ENCODE peak calls at places on chromosomes 1 and 21, in five cellular contexts. A is lower leg skin, R is AG09309, V is GM23248, M is thoracic aorta. W is an unnamed sample.

GRCh38 chr1:54623216-54624007 is at the start of gene FAM151A:
- DNase-seq in A (no peak), R (no peak), V (no peak), M (no peak), W (no peak)

GRCh38 chr1:9892563-9893528 is 17.2 kb downstream of the CTNNBIP1 start:
- DNase-seq in A (peak), R (no peak), V (peak), M (no peak), W (peak)

GRCh38 chr1:17287377-17287776 is 20.6 kb upstream of the PADI4 start:
- DNase-seq in A (no peak), R (peak), V (peak), M (no peak), W (no peak)

GRCh38 chr1:226640737-226641136 is 92.2 kb downstream of the STUM start:
- DNase-seq in A (no peak), R (no peak), V (no peak), M (no peak), W (no peak)

GRCh38 chr1:184755226-184756065 is 788 bp upstream of the EDEM3 start:
- DNase-seq in A (no peak), R (no peak), V (peak), M (no peak), W (peak)

GRCh38 chr21:40717008-40717407 is 129.9 kb downstream of the DSCAM start:
- DNase-seq in A (no peak), R (no peak), V (no peak), M (no peak), W (no peak)

GRCh38 chr1:163807331-163807730 is 485.6 kb downstream of the NUF2 start:
- DNase-seq in A (no peak), R (no peak), V (no peak), M (no peak), W (no peak)

GRCh38 chr1:7960165-7960564 is 1.3 kb upstream of the PARK7 start:
- DNase-seq in A (no peak), R (no peak), V (no peak), M (no peak), W (no peak)

GRCh38 chr1:209490013-209490412 is 93.5 kb upstream of the CAMK1G start:
- DNase-seq in A (no peak), R (peak), V (peak), M (no peak), W (no peak)

GRCh38 chr1:204713541-204713940 is 28.0 kb upstream of the LRRN2 start:
- DNase-seq in A (no peak), R (no peak), V (no peak), M (no peak), W (no peak)

GRCh38 chr1:8027748-8028631 is 1.9 kb upstream of the ERRFI1 start:
- DNase-seq in A (no peak), R (peak), V (peak), M (no peak), W (peak)

GRCh38 chr1:113941245-113941559 is 12.1 kb downstream of the HIPK1 start:
- DNase-seq in A (no peak), R (no peak), V (no peak), M (no peak), W (no peak)
- H3K4me3 ChIP-seq in A (no peak), R (no peak), V (no peak), M (no peak), W (no peak)

GRCh38 chr1:11740258-11741192 is 4.6 kb downstream of the AGTRAP start:
- DNase-seq in A (no peak), R (no peak), V (no peak), M (no peak), W (no peak)
- H3K4me3 ChIP-seq in A (no peak), R (no peak), V (no peak), M (no peak), W (no peak)

DNA sequence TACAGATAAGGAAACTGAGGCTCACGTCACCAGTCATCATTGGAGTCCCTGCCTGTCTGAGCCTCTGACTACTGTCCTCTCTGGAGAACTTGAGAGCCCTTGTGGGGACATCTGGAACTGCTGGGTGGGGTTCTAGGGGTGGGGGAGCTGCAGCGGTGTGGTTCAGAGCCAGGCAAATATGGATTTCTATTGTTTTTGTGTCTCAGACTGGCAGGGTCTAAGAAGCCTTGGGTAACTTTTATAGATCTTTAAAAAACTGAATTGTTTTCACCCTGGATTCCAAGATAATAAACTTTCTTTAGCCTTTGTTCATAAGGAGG is 46.9 kb downstream of the IER5 start:
- DNase-seq in A (no peak), R (no peak), V (peak), M (no peak), W (peak)
- H3K4me3 ChIP-seq in A (no peak), R (no peak), V (peak), M (peak), W (peak)

DNA sequence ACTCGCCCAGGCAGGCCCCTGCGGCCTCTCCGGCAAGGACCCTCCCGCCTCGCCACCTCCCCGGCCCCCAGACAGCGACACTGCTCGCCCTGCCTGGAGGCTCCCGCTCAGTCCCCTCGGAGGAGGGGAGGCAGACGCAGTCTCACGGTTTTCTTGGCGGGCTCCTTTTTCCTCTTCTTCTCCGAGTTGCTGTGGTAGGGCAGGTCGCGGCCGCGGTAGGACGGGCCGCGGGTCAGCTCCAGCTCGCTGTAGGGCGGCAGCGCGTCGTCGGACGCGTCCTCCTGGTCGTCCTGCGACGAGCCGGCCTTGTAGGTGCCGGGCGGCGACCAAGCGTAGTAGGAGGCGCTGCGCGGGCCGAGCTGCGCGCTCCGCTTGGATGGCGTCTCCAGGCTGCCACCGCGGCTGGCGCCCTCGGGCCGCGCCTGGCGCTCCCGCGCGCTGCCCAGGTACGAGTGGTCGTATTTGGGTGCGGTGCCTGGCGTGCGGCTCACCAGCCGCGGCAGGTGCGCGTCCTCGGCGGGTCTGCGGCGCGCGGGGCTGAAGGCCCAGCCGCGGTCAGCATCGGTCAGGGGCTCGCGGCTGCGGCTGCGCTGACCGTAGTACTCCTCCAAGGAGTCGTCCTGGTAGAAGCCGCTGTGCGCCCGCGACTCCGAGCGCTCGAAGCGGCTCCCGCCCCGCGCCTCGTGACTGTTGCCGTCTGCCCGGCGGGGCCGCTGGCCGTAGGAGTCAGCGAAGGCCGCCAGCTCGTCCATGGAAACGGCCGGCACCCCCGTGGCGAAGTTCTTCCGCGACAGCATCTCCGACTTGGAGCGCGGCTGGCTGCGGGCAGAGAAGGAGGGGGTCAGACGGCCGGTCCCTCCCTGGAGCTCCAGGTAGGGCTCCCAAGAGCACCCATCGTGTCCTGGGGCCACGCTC is 44.8 kb upstream of the TADA1 start:
- DNase-seq in A (no peak), R (no peak), V (peak), M (no peak), W (no peak)
- H3K4me3 ChIP-seq in A (no peak), R (no peak), V (no peak), M (peak), W (no peak)

GRCh38 chr1:212754193-212754592 is 37.4 kb downstream of the NSL1 start:
- DNase-seq in A (no peak), R (no peak), V (no peak), M (no peak), W (no peak)

GRCh38 chr1:212752934-212753497 is 38.6 kb downstream of the NSL1 start:
- DNase-seq in A (no peak), R (no peak), V (peak), M (no peak), W (no peak)

GRCh38 chr1:212754715-212755114 is 36.9 kb downstream of the NSL1 start:
- DNase-seq in A (no peak), R (no peak), V (no peak), M (no peak), W (no peak)

GRCh38 chr1:212753766-212754165 is 37.8 kb downstream of the NSL1 start:
- DNase-seq in A (no peak), R (no peak), V (no peak), M (no peak), W (no peak)

DNA sequence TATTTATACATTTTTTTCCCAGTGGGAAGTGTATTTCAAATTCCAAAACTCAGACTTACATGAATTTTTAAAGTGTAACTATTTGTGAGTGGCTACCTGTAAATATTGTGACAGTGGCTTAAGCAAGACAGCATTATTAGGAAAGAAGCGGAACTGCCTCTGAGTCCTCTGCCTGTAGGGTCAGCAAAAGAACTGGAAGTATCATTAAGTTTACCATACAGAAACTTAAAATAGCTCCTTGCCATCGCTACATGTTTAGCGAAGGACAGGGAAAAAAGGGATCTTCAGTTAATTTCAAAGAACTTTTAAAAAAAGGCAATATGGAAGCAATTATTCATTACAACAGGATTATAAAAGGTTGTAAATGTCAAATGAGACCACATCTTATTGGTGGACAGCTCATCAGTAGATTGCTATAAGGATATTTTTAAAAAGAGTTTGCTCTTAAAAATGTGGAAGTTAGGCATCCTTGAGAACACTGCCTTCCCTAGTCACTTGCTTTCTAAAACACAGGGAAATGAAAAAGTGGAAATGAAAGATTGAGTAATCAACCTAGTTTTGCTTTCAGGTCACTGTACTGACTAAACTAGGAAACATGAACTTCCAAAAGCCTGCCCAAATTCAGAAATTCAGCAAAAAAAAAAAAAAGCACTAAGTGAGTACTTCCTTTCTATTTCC is 39.2 kb downstream of the NSL1 start:
- DNase-seq in A (no peak), R (peak), V (peak), M (no peak), W (no peak)
- H3K4me3 ChIP-seq in A (no peak), R (peak), V (peak), M (peak), W (peak)

W was measured in HFF-Myc.